ENCODE peak calls at places on chromosomes 16 and 17, in seven cellular contexts. M, Z, Q, L, K, J and S are unnamed samples.
A peak's percentile ranks its signal among the peaks of the same experiment; 100 is the strongest.

GRCh38 chr17:65099941-65100315 is 37.2 kb upstream of the RGS9 start:
- DNase-seq in M (peak; percentile 62), Z (peak; percentile 86), Q (peak; percentile 70), L (peak; percentile 95), K (peak; percentile 83), J (peak; percentile 84), S (no peak)

GRCh38 chr17:45172232-45172540 is 10.5 kb downstream of the HEXIM2 start:
- DNase-seq in M (no peak), Z (no peak), Q (no peak), L (no peak), K (no peak), J (no peak), S (no peak)

GRCh38 chr16:89037261-89038152 is 56.1 kb upstream of the ACSF3 start:
- DNase-seq in M (peak; percentile 42), Z (peak; percentile 17), Q (no peak), L (no peak), K (peak; percentile 13), J (peak; percentile 38), S (no peak)

GRCh38 chr16:55403464-55403863 is 75.5 kb upstream of the MMP2 start:
- DNase-seq in M (no peak), Z (no peak), Q (no peak), L (no peak), K (peak; percentile 62), J (no peak), S (no peak)

GRCh38 chr16:83475108-83475507 is 332.7 kb upstream of the HSBP1 start:
- DNase-seq in M (no peak), Z (no peak), Q (no peak), L (no peak), K (no peak), J (no peak), S (no peak)

GRCh38 chr16:1271380-1271749 is 15.5 kb downstream of the TPSD1 start:
- DNase-seq in M (no peak), Z (no peak), Q (no peak), L (no peak), K (no peak), J (no peak), S (no peak)

GRCh38 chr16:69286941-69287713 is 24.0 kb upstream of the VPS4A start:
- DNase-seq in M (no peak), Z (peak; percentile 52), Q (peak; percentile 83), L (peak; percentile 87), K (peak; percentile 31), J (peak; percentile 70), S (no peak)

GRCh38 chr16:30555848-30556473 is 2.2 kb downstream of the ZNF764 start:
- DNase-seq in M (no peak), Z (no peak), Q (no peak), L (no peak), K (no peak), J (no peak), S (no peak)

GRCh38 chr17:5785867-5786509 is 201.7 kb upstream of the NLRP1 start:
- DNase-seq in M (no peak), Z (peak; percentile 66), Q (no peak), L (no peak), K (peak; percentile 39), J (no peak), S (no peak)

GRCh38 chr17:57735230-57735629 is 9.9 kb downstream of the CCDC182 start:
- DNase-seq in M (no peak), Z (no peak), Q (no peak), L (no peak), K (no peak), J (no peak), S (no peak)

GRCh38 chr16:74153773-74154172 is 142.8 kb upstream of the PSMD7 start:
- DNase-seq in M (no peak), Z (no peak), Q (no peak), L (no peak), K (no peak), J (no peak), S (no peak)

GRCh38 chr16:88895335-88895734 is 28.9 kb upstream of the PABPN1L start:
- DNase-seq in M (no peak), Z (no peak), Q (no peak), L (no peak), K (no peak), J (no peak), S (no peak)

GRCh38 chr16:17563340-17563739 is 92.6 kb upstream of the XYLT1 start:
- DNase-seq in M (no peak), Z (no peak), Q (no peak), L (no peak), K (no peak), J (no peak), S (no peak)

GRCh38 chr17:37764383-37764782 is 19.5 kb upstream of the HNF1B start:
- DNase-seq in M (no peak), Z (no peak), Q (no peak), L (no peak), K (no peak), J (no peak), S (no peak)

GRCh38 chr17:81579821-81580321 is 27.7 kb upstream of the FAAP100 start:
- DNase-seq in M (no peak), Z (peak; percentile 93), Q (no peak), L (no peak), K (no peak), J (no peak), S (no peak)

DNA sequence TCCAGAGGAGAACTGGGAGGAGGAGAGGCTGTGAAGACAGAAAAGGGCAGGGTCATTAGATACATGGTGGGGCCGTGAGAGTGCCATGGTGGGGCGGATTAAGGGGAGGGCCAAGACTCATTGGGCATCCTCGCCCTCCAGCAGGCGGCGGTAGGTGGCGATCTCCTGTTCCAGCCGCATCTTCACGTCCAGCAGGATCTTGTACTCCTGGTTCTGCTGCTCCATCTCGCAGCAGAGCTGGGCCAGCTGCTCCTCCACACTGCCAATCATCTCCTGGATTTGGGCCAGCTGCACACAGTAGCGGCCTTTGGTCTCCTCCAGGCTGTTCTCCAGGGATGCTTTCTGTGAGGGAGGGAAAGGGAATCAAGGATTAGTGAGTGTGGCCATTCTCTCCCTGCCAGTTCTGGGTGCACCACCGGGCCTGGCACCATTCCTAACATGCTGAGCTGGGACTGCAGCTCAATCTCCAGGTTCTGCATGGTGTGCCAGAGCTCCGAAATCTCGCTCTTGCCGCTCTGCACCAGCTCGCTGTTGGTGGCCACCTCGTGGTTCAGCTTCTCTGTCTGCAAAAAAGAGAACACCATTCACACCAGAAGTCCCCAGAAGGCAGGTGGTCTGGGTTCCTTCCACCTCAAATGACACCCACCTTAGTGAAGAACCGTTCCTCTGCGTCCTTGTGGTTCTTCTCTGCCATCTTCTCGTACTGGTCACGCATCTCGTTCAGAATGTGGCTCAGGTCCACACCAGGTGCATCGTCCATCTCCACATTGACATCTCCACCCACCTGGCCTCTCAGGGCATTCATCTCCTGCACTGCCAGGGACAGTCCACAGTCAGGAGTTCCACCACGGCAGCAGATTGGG is 129.0 kb downstream of the CCDC144A start:
- DNase-seq in M (no peak), Z (no peak), Q (no peak), L (no peak), K (no peak), J (no peak), S (no peak)
- TF ChIP-seq CTCF in M (no peak), Z (no peak), Q (no peak), L (no peak), K (no peak), J (no peak), S (no peak)

GRCh38 chr17:43689814-43690213 is 28.1 kb upstream of the MEOX1 start:
- DNase-seq in M (no peak), Z (no peak), Q (no peak), L (no peak), K (no peak), J (no peak), S (no peak)

GRCh38 chr17:43679911-43680310 is 18.2 kb upstream of the MEOX1 start:
- DNase-seq in M (no peak), Z (no peak), Q (no peak), L (no peak), K (no peak), J (no peak), S (no peak)

GRCh38 chr17:43679401-43679800 is 17.7 kb upstream of the MEOX1 start:
- DNase-seq in M (no peak), Z (no peak), Q (no peak), L (no peak), K (no peak), J (no peak), S (no peak)

GRCh38 chr17:43683928-43684653 is 22.4 kb upstream of the MEOX1 start:
- DNase-seq in M (no peak), Z (no peak), Q (no peak), L (no peak), K (no peak), J (no peak), S (no peak)
- TF ChIP-seq CTCF in M (no peak), Z (no peak), Q (no peak), L (no peak), K (no peak), J (no peak), S (no peak)

DNA sequence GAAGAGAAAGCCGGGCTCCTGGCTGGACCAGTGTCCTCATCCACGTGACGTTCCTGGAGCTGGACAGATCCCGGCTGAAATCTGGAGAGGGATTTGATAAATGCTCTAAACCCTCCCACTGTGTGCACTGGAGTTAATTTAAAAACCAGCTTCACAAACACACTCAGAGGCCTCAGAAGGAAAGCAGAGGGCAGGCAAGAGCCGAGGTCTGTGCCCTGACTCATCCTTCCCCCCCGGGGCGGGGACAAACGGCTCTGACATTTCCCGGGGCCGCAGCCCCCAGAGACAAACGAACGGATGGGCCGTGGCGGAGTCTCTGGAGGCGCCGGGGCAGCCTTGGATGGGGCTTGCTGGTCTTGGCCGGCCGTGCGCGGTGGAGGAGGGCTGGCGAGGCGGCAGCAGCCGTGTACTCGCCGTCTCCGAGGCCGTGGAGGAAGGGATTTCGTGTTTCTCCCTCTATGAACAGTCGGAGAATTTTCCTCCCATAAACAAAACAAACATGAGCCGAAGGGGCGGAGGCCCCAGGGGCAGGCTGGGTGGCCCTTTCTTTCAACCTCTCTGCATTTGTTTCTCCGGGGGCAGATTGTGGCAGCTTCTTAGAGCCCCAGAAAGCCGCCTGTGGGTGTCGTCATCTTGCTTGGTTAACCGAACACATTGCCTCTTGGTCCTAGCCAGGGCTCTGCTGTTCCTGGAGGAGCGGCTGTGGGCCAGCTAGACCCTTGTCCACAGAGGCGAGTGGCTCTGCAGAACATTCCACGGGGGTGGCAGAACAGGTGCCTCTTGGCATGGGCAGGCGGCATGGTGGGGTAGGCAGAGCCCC is 94.3 kb downstream of the NTN1 start:
- DNase-seq in M (peak; percentile 47), Z (peak; percentile 70), Q (peak; percentile 64), L (peak; percentile 92), K (no peak), J (peak; percentile 78), S (no peak)
- TF ChIP-seq CTCF in M (no peak), Z (peak; percentile 44), Q (peak; percentile 27), L (no peak), K (peak; percentile 22), J (peak; percentile 46), S (peak; percentile 55)

GRCh38 chr17:14211778-14212177 is 24.9 kb downstream of the CDRT15 start:
- DNase-seq in M (peak; percentile 61), Z (no peak), Q (peak; percentile 72), L (no peak), K (no peak), J (no peak), S (no peak)
- TF ChIP-seq CTCF in M (peak; percentile 48), Z (peak; percentile 35), Q (peak; percentile 48), L (no peak), K (peak; percentile 24), J (no peak), S (peak; percentile 45)

DNA sequence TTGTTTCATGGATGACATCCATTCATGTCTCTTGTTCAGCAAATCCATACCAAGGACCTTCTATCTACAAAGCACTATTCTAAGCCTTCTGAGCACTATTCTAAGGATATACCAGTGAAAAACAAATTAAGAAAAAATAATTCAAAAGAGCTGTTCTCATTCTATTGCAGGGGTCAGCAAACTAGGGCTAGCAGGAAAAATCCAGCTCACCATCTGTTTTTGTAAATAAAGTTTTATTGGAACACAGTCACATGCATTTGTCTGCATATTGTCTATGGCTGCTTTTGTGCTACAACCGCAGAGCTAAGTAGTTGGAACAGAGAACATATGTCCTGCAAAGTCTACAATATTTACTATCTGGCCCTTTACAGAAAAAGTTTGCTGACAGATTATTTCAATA is 222.7 kb upstream of the DYNLRB2 start:
- DNase-seq in M (no peak), Z (no peak), Q (no peak), L (no peak), K (no peak), J (no peak), S (no peak)
- TF ChIP-seq CTCF in M (no peak), Z (no peak), Q (no peak), L (no peak), K (no peak), J (no peak), S (no peak)